ENCODE peak calls at places on chromosomes 1 and 21, in eight cellular contexts. C is NCI-H524; U is amniotic stem cell; V is NB4; R is activated T-cell treated with anti-CD3 and anti-CD28 coated beads, Interleukin-2, amount 50 U/mL, for 72 hours; B is NCI-H226; X is activated T-helper 1 cell treated with Interleukin-2 at 50 U/mL for 16 hours; Y is spleen. T is an unnamed sample.

GRCh38 chr1:63802109-63802508 is 28.3 kb downstream of the ROR1 start:
- DNase-seq in C (peak), U (no peak), V (no peak), R (no peak), B (no peak), X (no peak), Y (no peak), T (no peak)

GRCh38 chr1:147539122-147539575 is 2.2 kb upstream of the BCL9 start:
- DNase-seq in C (no peak), U (peak), V (peak), R (peak), B (peak), X (no peak), Y (no peak), T (peak)

GRCh38 chr21:26912466-26912865 is 54.4 kb downstream of the ADAMTS5 start:
- DNase-seq in C (no peak), U (no peak), V (no peak), R (no peak), B (no peak), X (no peak), Y (no peak), T (no peak)

GRCh38 chr1:1510912-1511532 is 940 bp upstream of the ATAD3A start:
- DNase-seq in C (no peak), U (no peak), V (peak), R (no peak), B (no peak), X (no peak), Y (no peak), T (no peak)

GRCh38 chr1:41494351-41495170 is 10.1 kb upstream of the EDN2 start:
- DNase-seq in C (no peak), U (no peak), V (no peak), R (no peak), B (peak), X (no peak), Y (no peak), T (no peak)

GRCh38 chr1:186188004-186188539 is 187.0 kb downstream of the TPR start:
- DNase-seq in C (no peak), U (peak), V (no peak), R (peak), B (peak), X (no peak), Y (no peak), T (peak)

GRCh38 chr1:25902462-25902861 is 3.8 kb downstream of the STMN1 start:
- DNase-seq in C (no peak), U (no peak), V (no peak), R (no peak), B (no peak), X (no peak), Y (no peak), T (no peak)

GRCh38 chr1:78839704-78840277 is 166.7 kb downstream of the ADGRL4 start:
- DNase-seq in C (peak), U (peak), V (peak), R (peak), B (peak), X (no peak), Y (no peak), T (no peak)

GRCh38 chr1:186424539-186424938 is 36.4 kb downstream of the PDC start:
- DNase-seq in C (no peak), U (no peak), V (no peak), R (no peak), B (no peak), X (no peak), Y (no peak), T (no peak)

GRCh38 chr1:117959364-117959763 is 29.8 kb downstream of the WDR3 start:
- DNase-seq in C (no peak), U (no peak), V (no peak), R (no peak), B (no peak), X (no peak), Y (no peak), T (no peak)

GRCh38 chr1:192474080-192474683 is 101.4 kb upstream of the RGS1 start:
- DNase-seq in C (peak), U (no peak), V (peak), R (no peak), B (no peak), X (no peak), Y (no peak), T (no peak)

GRCh38 chr1:40300249-40300567 is 16.9 kb downstream of the COL9A2 start:
- DNase-seq in C (no peak), U (no peak), V (no peak), R (no peak), B (no peak), X (no peak), Y (no peak), T (no peak)

GRCh38 chr1:32539584-32540571 is 651 bp downstream of the ZBTB8A start:
- DNase-seq in C (peak), U (no peak), V (peak), R (peak), B (peak), X (no peak), Y (no peak), T (peak)

GRCh38 chr21:39852021-39852721 is 15.1 kb upstream of the PCP4 start:
- DNase-seq in C (no peak), U (no peak), V (no peak), R (no peak), B (no peak), X (no peak), Y (no peak), T (no peak)

GRCh38 chr21:42413500-42413899 is 9.8 kb downstream of the UBASH3A start:
- DNase-seq in C (no peak), U (no peak), V (no peak), R (peak), B (no peak), X (no peak), Y (no peak), T (no peak)

GRCh38 chr1:51491166-51491981 is 27.7 kb downstream of the EPS15 start:
- DNase-seq in C (no peak), U (no peak), V (no peak), R (no peak), B (no peak), X (no peak), Y (no peak), T (no peak)

GRCh38 chr1:154325583-154326545 is 539 bp downstream of the ATP8B2 start:
- DNase-seq in C (peak), U (peak), V (peak), R (peak), B (peak), X (no peak), Y (peak), T (no peak)

GRCh38 chr1:194159941-194160340 is 973.5 kb upstream of the B3GALT2 start:
- DNase-seq in C (peak), U (no peak), V (no peak), R (no peak), B (no peak), X (no peak), Y (no peak), T (no peak)

GRCh38 chr1:53572061-53572801 is 113.0 kb downstream of the DMRTB1 start:
- DNase-seq in C (peak), U (peak), V (no peak), R (no peak), B (no peak), X (no peak), Y (peak), T (no peak)

GRCh38 chr1:15417365-15417934 is 7.8 kb downstream of the EFHD2 start:
- DNase-seq in C (no peak), U (peak), V (peak), R (peak), B (peak), X (peak), Y (peak), T (no peak)

GRCh38 chr1:21669287-21670058 is at the start of gene RAP1GAP:
- DNase-seq in C (peak), U (no peak), V (peak), R (peak), B (no peak), X (peak), Y (peak), T (no peak)

GRCh38 chr21:37868446-37868845 is 47.8 kb downstream of the KCNJ6 start:
- DNase-seq in C (no peak), U (no peak), V (no peak), R (no peak), B (no peak), X (no peak), Y (no peak), T (no peak)

GRCh38 chr1:38892976-38893375 is 11.6 kb upstream of the GJA9 start:
- DNase-seq in C (no peak), U (no peak), V (no peak), R (no peak), B (no peak), X (no peak), Y (no peak), T (no peak)

GRCh38 chr1:158989424-158989823 is 20.3 kb upstream of the IFI16 start:
- DNase-seq in C (no peak), U (no peak), V (no peak), R (no peak), B (no peak), X (no peak), Y (no peak), T (no peak)

GRCh38 chr1:18977428-18977827 is 21.0 kb upstream of the IFFO2 start:
- DNase-seq in C (no peak), U (no peak), V (no peak), R (no peak), B (no peak), X (no peak), Y (no peak), T (no peak)

GRCh38 chr1:203638076-203638475 is 11.4 kb downstream of the ATP2B4 start:
- DNase-seq in C (peak), U (no peak), V (no peak), R (no peak), B (no peak), X (no peak), Y (no peak), T (no peak)

GRCh38 chr21:38165466-38166213 is 91.2 kb upstream of the KCNJ15 start:
- DNase-seq in C (peak), U (no peak), V (no peak), R (no peak), B (no peak), X (no peak), Y (no peak), T (no peak)

GRCh38 chr1:44947774-44948311 is 38.6 kb downstream of the EIF2B3 start:
- DNase-seq in C (peak), U (no peak), V (no peak), R (no peak), B (no peak), X (no peak), Y (no peak), T (no peak)

T was measured in brain pericyte.